ENCODE peak calls at places on chromosomes 13 and 19, in four cellular contexts. U is lower leg skin, R is IMR-90, E is uterus. M is an unnamed sample.

GRCh38 chr13:114132419-114133121 is at the start of gene RASA3:
- DNase-seq in U (peak), R (peak), E (peak), M (peak)

GRCh38 chr13:51773515-51773914 is 30.4 kb downstream of the DHRS12 start:
- DNase-seq in E (no peak), R (no peak), U (no peak), M (no peak)

GRCh38 chr13:74052402-74052928 is 81.7 kb downstream of the KLF12 start:
- DNase-seq in E (no peak), U (no peak), R (no peak), M (no peak)

GRCh38 chr19:16737909-16738308 is 18.3 kb downstream of the NWD1 start:
- DNase-seq in R (peak), U (no peak), E (no peak), M (peak)

GRCh38 chr19:42433503-42434260 is 6.5 kb upstream of the LIPE start:
- DNase-seq in R (peak), U (peak), E (peak), M (peak)

GRCh38 chr19:53999694-54000093 is 8.3 kb downstream of the CACNG6 start:
- DNase-seq in U (no peak), R (no peak), E (no peak), M (no peak)

GRCh38 chr19:2578391-2578826 is 102.5 kb downstream of the GADD45B start:
- DNase-seq in E (no peak), U (no peak), R (peak), M (peak)

GRCh38 chr13:39144941-39145533 is 106.8 kb downstream of the NHLRC3 start:
- DNase-seq in R (peak), E (peak), U (peak), M (peak)

GRCh38 chr13:95800455-95800854 is 123.5 kb downstream of the DNAJC3 start:
- DNase-seq in U (no peak), R (peak), E (no peak), M (no peak)

GRCh38 chr13:57557979-57558529 is 73.5 kb upstream of the PCDH17 start:
- DNase-seq in E (no peak), R (no peak), U (no peak), M (peak)

GRCh38 chr13:26920614-26921355 is 160.2 kb upstream of the GPR12 start:
- DNase-seq in E (no peak), U (peak), R (no peak), M (no peak)

GRCh38 chr19:51157265-51157664 is 15.2 kb downstream of the SIGLEC7 start:
- DNase-seq in U (no peak), R (no peak), E (no peak), M (no peak)

GRCh38 chr19:8367327-8368001 is 3.5 kb downstream of the ANGPTL4 start:
- DNase-seq in E (peak), R (peak), U (peak), M (peak)

GRCh38 chr19:38373907-38374331 is 452 bp upstream of the PSMD8 start:
- DNase-seq in U (no peak), E (no peak), R (no peak), M (no peak)
- TF ChIP-seq CTCF in U (no peak), E (no peak), R (no peak), M (no peak)

DNA sequence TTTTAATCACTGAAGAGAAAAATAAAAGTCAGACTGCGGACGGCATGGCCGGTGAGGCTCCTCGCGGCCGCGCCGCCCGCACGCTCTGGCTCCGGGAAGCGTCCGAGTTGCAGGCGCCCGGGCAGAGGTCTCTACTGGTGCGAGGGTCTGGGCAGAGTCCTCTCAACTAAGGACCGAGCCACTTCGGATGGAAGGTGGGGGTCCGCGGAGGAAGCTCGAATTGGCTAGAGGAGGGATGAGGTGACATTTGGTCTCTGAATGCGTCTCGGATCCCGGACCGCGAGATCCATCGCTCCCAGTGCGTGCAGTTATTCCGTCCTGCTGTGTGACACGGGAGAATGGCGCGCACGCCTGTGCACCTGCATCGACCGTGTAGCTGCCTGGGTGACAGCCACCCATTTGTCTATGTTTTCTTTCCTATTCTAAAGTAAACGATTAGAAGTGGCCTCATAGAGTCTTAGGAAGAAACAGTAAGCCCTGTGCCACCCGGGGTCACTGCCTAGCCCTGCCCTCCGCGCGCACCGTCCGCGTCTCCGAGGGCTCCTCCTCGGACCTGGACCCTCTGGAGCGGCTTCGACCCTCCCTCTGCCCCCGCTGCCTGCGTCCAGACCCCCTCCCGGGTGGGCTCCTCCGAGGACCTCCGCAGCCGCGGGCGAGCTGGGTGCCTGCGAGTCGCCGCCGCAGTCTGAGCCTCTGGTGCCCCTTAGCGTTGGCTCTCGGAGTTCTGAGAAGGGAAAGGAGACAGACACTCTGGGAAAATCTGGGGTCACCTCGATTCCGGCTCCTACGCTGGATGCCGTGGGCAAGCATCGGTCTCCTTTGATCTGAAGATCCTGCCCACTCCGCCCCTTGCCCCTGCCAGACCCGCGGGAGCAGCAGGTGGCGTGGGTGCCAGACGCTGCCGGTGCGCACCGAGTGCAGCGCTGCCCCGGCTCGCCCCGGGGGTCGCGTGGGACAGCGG is 347.4 kb downstream of the LIG4 start:
- DNase-seq in R (peak), E (no peak), U (no peak), M (peak)
- TF ChIP-seq CTCF in R (peak), E (no peak), U (no peak), M (peak)

GRCh38 chr19:45104658-45105384 is 11.8 kb downstream of the PPP1R37 start:
- DNase-seq in R (no peak), U (no peak), E (no peak), M (no peak)
- TF ChIP-seq CTCF in R (no peak), U (no peak), E (no peak), M (no peak)

GRCh38 chr19:21482863-21483276 is 22.5 kb upstream of the ZNF429 start:
- DNase-seq in E (peak), U (peak), R (no peak), M (peak)
- TF ChIP-seq CTCF in E (peak), U (peak), R (peak), M (peak)

GRCh38 chr19:35939307-35940077 is 3.3 kb downstream of the LRFN3 start:
- DNase-seq in R (no peak), U (no peak), E (no peak), M (no peak)

GRCh38 chr19:35936738-35937268 is 629 bp downstream of the LRFN3 start:
- DNase-seq in U (no peak), E (no peak), R (no peak), M (no peak)

GRCh38 chr19:35937345-35938281 is 1.4 kb downstream of the LRFN3 start:
- DNase-seq in R (no peak), U (no peak), E (no peak), M (no peak)

GRCh38 chr19:35940078-35940775 is 4.1 kb downstream of the LRFN3 start:
- DNase-seq in E (no peak), U (no peak), R (no peak), M (no peak)

DNA sequence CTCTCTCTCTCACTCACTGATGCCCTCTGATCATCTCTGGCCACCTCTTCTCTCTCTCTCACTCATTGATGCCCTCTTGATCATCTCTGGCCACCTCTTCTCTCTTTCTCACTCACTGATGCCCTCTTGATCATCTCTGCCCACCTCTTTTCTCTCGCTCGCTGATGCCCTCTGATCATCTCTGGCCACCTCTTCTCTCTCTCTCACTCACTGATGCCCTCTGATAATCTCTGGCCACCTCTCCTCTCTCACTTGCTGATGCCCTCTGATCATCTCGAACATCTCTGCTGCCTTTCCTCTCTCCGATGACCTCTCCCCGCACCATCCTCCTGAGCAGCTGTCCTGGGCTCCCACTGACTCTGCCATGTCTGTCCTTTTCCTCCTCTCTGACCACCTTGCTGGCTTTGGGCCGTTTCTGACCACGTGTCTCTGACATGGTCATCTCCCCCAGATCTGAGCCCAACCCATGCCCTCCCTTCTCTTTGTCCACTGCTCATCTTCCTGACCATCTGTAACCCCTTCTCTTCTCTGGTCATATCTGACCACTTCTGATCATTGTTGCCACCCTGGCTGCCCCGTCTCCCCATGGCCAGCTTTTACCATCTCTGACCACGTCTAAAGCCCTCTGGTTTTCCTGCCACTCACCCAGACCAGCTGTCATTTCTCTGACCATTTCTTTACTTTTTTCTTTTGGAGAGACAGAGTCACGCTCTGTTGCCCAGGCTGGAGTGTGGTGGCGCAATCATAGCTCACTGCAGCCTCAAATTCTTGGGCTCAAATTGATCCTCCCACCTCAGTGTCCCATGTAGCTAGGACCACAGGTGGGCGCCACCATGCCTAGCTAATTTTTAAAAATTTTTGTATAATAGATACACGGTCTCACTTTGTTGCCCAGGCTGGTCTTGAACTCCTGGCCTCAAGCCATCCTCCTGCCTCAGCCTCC is 2.4 kb downstream of the LRFN3 start:
- DNase-seq in E (no peak), U (no peak), R (no peak), M (no peak)
- TF ChIP-seq CTCF in E (no peak), U (no peak), R (no peak), M (no peak)

GRCh38 chr19:1491114-1491848 is at the start of gene REEP6:
- DNase-seq in E (no peak), U (no peak), R (no peak), M (no peak)
- TF ChIP-seq CTCF in E (no peak), U (no peak), R (no peak), M (no peak)

GRCh38 chr19:46426035-46426505 is 2.7 kb downstream of the PNMA8C start:
- DNase-seq in U (no peak), R (no peak), E (no peak), M (peak)
- TF ChIP-seq CTCF in U (no peak), R (no peak), E (no peak), M (no peak)

GRCh38 chr13:107203146-107203847 is 635.4 kb upstream of the ARGLU1 start:
- DNase-seq in U (no peak), E (no peak), R (no peak), M (peak)
- TF ChIP-seq CTCF in U (no peak), E (peak), R (no peak), M (peak)

GRCh38 chr13:44649834-44650233 is 73.7 kb upstream of the TSC22D1 start:
- DNase-seq in U (no peak), R (no peak), E (no peak), M (no peak)

GRCh38 chr13:44646044-44646443 is 69.9 kb upstream of the TSC22D1 start:
- DNase-seq in E (no peak), U (no peak), R (no peak), M (no peak)

GRCh38 chr13:44649118-44649455 is 73.0 kb upstream of the TSC22D1 start:
- DNase-seq in E (no peak), R (no peak), U (no peak), M (no peak)

GRCh38 chr13:44651209-44651608 is 75.1 kb upstream of the TSC22D1 start:
- DNase-seq in E (no peak), R (no peak), U (no peak), M (no peak)

DNA sequence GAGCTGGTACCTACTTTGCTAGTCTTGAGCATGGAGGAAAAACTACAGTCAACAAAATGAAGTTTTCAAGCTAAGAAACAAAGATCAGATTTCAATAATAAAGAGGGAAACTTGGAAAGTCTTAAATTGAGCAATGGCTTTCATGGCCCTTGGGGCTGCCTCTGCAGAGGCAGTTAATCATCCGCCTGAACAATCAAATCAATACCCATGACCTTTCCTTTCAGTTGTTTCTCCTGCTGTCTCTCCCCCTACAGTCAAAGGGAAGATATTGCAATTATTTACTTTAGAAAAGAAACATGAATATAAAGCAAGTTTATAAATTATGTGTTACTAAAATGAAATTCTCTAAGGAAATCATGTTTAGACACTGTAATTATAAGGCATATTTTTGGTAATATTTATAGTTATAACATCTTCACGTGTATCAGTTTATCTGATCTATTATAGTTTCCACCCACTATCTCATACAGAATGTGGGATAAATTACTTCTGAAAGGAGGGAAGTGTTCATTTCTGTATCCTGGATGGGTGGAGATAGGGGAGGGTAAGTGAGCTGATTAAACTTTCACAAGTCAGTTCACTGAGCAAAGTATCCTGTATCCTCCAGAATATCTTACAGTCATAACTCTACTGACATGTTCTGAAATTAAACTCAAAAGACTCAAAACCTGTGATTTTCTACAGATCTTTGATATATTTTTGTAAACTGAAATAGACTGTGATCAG is 72.4 kb upstream of the TSC22D1 start:
- DNase-seq in E (no peak), R (no peak), U (no peak), M (peak)
- TF ChIP-seq CTCF in E (no peak), R (peak), U (no peak), M (peak)